ENCODE peak calls at places on chromosomes 13 and 19, in six cellular contexts. L is stimulated activated CD4-positive, alpha-beta T cell treated with anti-CD3 and anti-CD28 coated beads, Interleukin-4, amount 100 ng/mL, for 4 hours; B is progenitor cell of endocrine pancreas; F is heart right ventricle; S is amniotic stem cell; O is stimulated activated naive B cell treated with anti-CD40 and anti-IgM and Interleukin-4, amounts not matched to agents 10 μg/mL and 1 μg/mL and 100 μg/mL, for 72 hours. G is an unnamed sample.

GRCh38 chr13:109610517-109610916 is 175.9 kb downstream of the IRS2 start:
- DNase-seq in L (peak), S (no peak), F (peak), B (no peak), O (no peak), G (no peak)

GRCh38 chr19:1161716-1162115 is 12.4 kb downstream of the SBNO2 start:
- DNase-seq in L (no peak), S (no peak), B (no peak), O (no peak), F (no peak), G (no peak)

GRCh38 chr13:23996456-23996855 is 99.2 kb upstream of the C1QTNF9B start:
- DNase-seq in O (no peak), F (no peak), S (no peak), B (no peak), L (no peak), G (no peak)

GRCh38 chr19:56840452-56841193 is at the start of the genes PEG3 and ZIM2:
- DNase-seq in F (peak), B (no peak), L (no peak), O (no peak), S (no peak), G (peak)

GRCh38 chr19:43936219-43936618 is 1.1 kb upstream of the ZNF45 start:
- DNase-seq in S (no peak), F (no peak), B (no peak), L (no peak), O (no peak), G (no peak)

GRCh38 chr13:98921015-98921414 is 56.8 kb downstream of the DOCK9 start:
- DNase-seq in O (no peak), L (no peak), S (no peak), F (no peak), B (no peak), G (no peak)

GRCh38 chr13:76646946-76647345 is 239.3 kb downstream of the KCTD12 start:
- DNase-seq in S (no peak), L (no peak), O (no peak), F (no peak), B (no peak), G (no peak)

GRCh38 chr13:112246731-112247470 is 129.3 kb upstream of the SPACA7 start:
- DNase-seq in O (no peak), L (no peak), S (no peak), B (no peak), F (no peak), G (no peak)

GRCh38 chr13:112929778-112930055 is 39.3 kb upstream of the MCF2L start:
- DNase-seq in L (no peak), F (no peak), S (no peak), B (no peak), O (no peak), G (no peak)

GRCh38 chr13:63517376-63517775 is 2101.7 kb upstream of the PCDH20 start:
- DNase-seq in L (no peak), B (no peak), F (no peak), S (no peak), O (no peak), G (no peak)

GRCh38 chr13:44364601-44365000 is 9.0 kb upstream of the SERP2 start:
- DNase-seq in F (no peak), S (no peak), B (no peak), O (no peak), L (no peak), G (no peak)

GRCh38 chr19:19120308-19121156 is 17.7 kb downstream of the TMEM161A start:
- DNase-seq in B (peak), L (no peak), O (no peak), S (no peak), F (no peak), G (no peak)

GRCh38 chr19:2728783-2729387 is 7.7 kb upstream of the DIRAS1 start:
- DNase-seq in S (no peak), O (no peak), L (no peak), B (no peak), F (no peak), G (no peak)

GRCh38 chr13:42597505-42597904 is 23.6 kb downstream of the TNFSF11 start:
- DNase-seq in L (no peak), S (no peak), F (no peak), B (no peak), O (no peak), G (no peak)

GRCh38 chr13:26155568-26155967 is 66.5 kb downstream of the RNF6 start:
- DNase-seq in B (no peak), O (no peak), F (no peak), L (no peak), S (no peak), G (no peak)

GRCh38 chr13:114118763-114119123 is 13.7 kb downstream of the RASA3 start:
- DNase-seq in L (no peak), F (no peak), O (no peak), B (no peak), S (no peak), G (no peak)

GRCh38 chr13:99486996-99487395 is 14.3 kb upstream of the TM9SF2 start:
- DNase-seq in S (no peak), B (no peak), F (no peak), O (no peak), L (no peak), G (no peak)

GRCh38 chr13:35953537-35954206 is 177.5 kb downstream of the DCLK1 start:
- DNase-seq in B (peak), F (peak), L (no peak), O (no peak), S (peak), G (peak)

GRCh38 chr19:35290381-35291135 is 1.4 kb upstream of the MAG start:
- DNase-seq in L (no peak), S (no peak), B (no peak), O (no peak), F (no peak), G (peak)

GRCh38 chr19:19372656-19373416 is 32.6 kb upstream of the GATAD2A start:
- DNase-seq in L (no peak), O (peak), S (no peak), F (peak), B (no peak), G (no peak)

GRCh38 chr13:72763411-72763810 is 18.3 kb downstream of the DIS3 start:
- DNase-seq in L (no peak), O (no peak), F (no peak), S (no peak), B (no peak), G (no peak)

GRCh38 chr13:24313449-24313848 is 4.1 kb downstream of the C1QTNF9 start:
- DNase-seq in S (no peak), F (no peak), O (no peak), L (no peak), B (no peak), G (no peak)

GRCh38 chr19:51799998-51800848 is 5.3 kb downstream of the FPR3 start:
- DNase-seq in O (no peak), S (no peak), L (no peak), F (peak), B (no peak), G (no peak)

GRCh38 chr13:43720780-43721397 is 65.9 kb downstream of the ENOX1 start:
- DNase-seq in B (no peak), L (no peak), F (no peak), O (no peak), S (no peak), G (no peak)

G was measured in occipital lobe.